ENCODE peak calls at places on chromosomes 1 and 21, in six cellular contexts. U, P, S, O, Y and W are unnamed samples.

GRCh38 chr1:17420361-17420760 is 19.1 kb downstream of the RCC2 start:
- DNase-seq in U (no peak), P (no peak), S (no peak), O (no peak), Y (no peak), W (no peak)

GRCh38 chr1:76018045-76018444 is 56.5 kb upstream of the ST6GALNAC3 start:
- DNase-seq in U (no peak), P (no peak), S (no peak), O (no peak), Y (no peak), W (no peak)

GRCh38 chr1:245855846-245856730 is 651.0 kb downstream of the SMYD3 start:
- DNase-seq in U (no peak), P (no peak), S (no peak), O (no peak), Y (no peak), W (no peak)

GRCh38 chr1:181482521-181483083 is 715 bp upstream of the CACNA1E start:
- DNase-seq in U (no peak), P (no peak), S (no peak), O (peak), Y (peak), W (no peak)

GRCh38 chr21:18970416-18970815 is 566.8 kb upstream of the TMPRSS15 start:
- DNase-seq in U (no peak), P (no peak), S (no peak), O (no peak), Y (no peak), W (no peak)

GRCh38 chr1:199291022-199291740 is 652.3 kb downstream of the PTPRC start:
- DNase-seq in U (no peak), P (no peak), S (no peak), O (no peak), Y (no peak), W (no peak)

GRCh38 chr1:72804541-72804940 is 522.2 kb upstream of the NEGR1 start:
- DNase-seq in U (no peak), P (no peak), S (no peak), O (no peak), Y (no peak), W (no peak)

GRCh38 chr1:172399369-172400072 is 21.0 kb upstream of the C1orf105 start:
- DNase-seq in U (no peak), P (peak), S (no peak), O (peak), Y (peak), W (peak)

GRCh38 chr1:214327519-214327918 is 46.6 kb downstream of the SMYD2 start:
- DNase-seq in U (no peak), P (no peak), S (no peak), O (no peak), Y (no peak), W (no peak)

GRCh38 chr1:114510235-114511047 is 562 bp downstream of the TRIM33 start:
- DNase-seq in U (no peak), P (no peak), S (peak), O (peak), Y (peak), W (peak)

GRCh38 chr1:211384524-211384923 is 57.9 kb downstream of the TRAF5 start:
- DNase-seq in U (no peak), P (no peak), S (no peak), O (no peak), Y (no peak), W (no peak)

GRCh38 chr1:150237746-150238145 is 1.8 kb upstream of the ANP32E start:
- DNase-seq in U (no peak), P (no peak), S (no peak), O (no peak), Y (no peak), W (no peak)

GRCh38 chr1:23171181-23171755 is 2.6 kb upstream of the LUZP1 start:
- DNase-seq in U (no peak), P (no peak), S (no peak), O (no peak), Y (no peak), W (no peak)

GRCh38 chr1:227899141-227899819 is 48.5 kb downstream of the WNT9A start:
- DNase-seq in U (no peak), P (no peak), S (no peak), O (no peak), Y (peak), W (no peak)

GRCh38 chr1:14897997-14898645 is 255.4 kb upstream of the TMEM51 start:
- DNase-seq in U (no peak), P (no peak), S (no peak), O (no peak), Y (no peak), W (no peak)

GRCh38 chr1:3474421-3474820 is 20.0 kb downstream of the ARHGEF16 start:
- DNase-seq in U (no peak), P (no peak), S (no peak), O (no peak), Y (no peak), W (no peak)

GRCh38 chr1:2786329-2787162 is 14.9 kb downstream of the TTC34 start:
- DNase-seq in U (peak), P (no peak), S (peak), O (peak), Y (peak), W (peak)

GRCh38 chr1:151618470-151618869 is 6.6 kb downstream of the SNX27 start:
- DNase-seq in U (no peak), P (no peak), S (no peak), O (no peak), Y (no peak), W (no peak)

GRCh38 chr1:29057700-29058099 is 66.0 kb downstream of the TMEM200B start:
- DNase-seq in U (no peak), P (no peak), S (no peak), O (no peak), Y (no peak), W (no peak)

GRCh38 chr1:65881070-65881594 is 88.4 kb downstream of the PDE4B start:
- DNase-seq in U (no peak), P (no peak), S (no peak), O (no peak), Y (peak), W (no peak)

GRCh38 chr1:76040327-76040868 is 34.1 kb upstream of the ST6GALNAC3 start:
- DNase-seq in U (no peak), P (no peak), S (no peak), O (no peak), Y (no peak), W (no peak)

GRCh38 chr1:31335007-31335406 is 37.9 kb downstream of the FABP3 start:
- DNase-seq in U (no peak), P (no peak), S (no peak), O (no peak), Y (no peak), W (no peak)

GRCh38 chr1:167841530-167841929 is 72.4 kb downstream of the ADCY10 start:
- DNase-seq in U (no peak), P (no peak), S (no peak), O (no peak), Y (no peak), W (no peak)

GRCh38 chr1:7207875-7208646 is 422.8 kb downstream of the CAMTA1 start:
- DNase-seq in U (no peak), P (no peak), S (no peak), O (peak), Y (peak), W (no peak)

GRCh38 chr1:156430809-156431208 is 61.8 kb downstream of the RHBG start:
- DNase-seq in U (no peak), P (no peak), S (no peak), O (no peak), Y (no peak), W (no peak)

GRCh38 chr1:38039386-38039933 is 7.1 kb downstream of the POU3F1 start:
- DNase-seq in U (no peak), P (no peak), S (no peak), O (no peak), Y (no peak), W (no peak)

GRCh38 chr1:84257617-84258016 is 43.9 kb upstream of the SAMD13 start:
- DNase-seq in U (no peak), P (no peak), S (no peak), O (no peak), Y (no peak), W (no peak)

GRCh38 chr1:77036560-77036959 is 169.3 kb downstream of the ST6GALNAC5 start:
- DNase-seq in U (no peak), P (no peak), S (no peak), O (no peak), Y (no peak), W (no peak)